ENCODE peak calls at places on chromosomes 4 and X, in eight cellular contexts. H is ovary, F is neural progenitor cell, P is lung, Q is mammary epithelial cell, X is GM23338, C is suprapubic skin, U is HCT116. N is an unnamed sample.

GRCh38 chrX:42686706-42687105 is 91.3 kb downstream of the PPP1R2C start:
- DNase-seq in H (no peak), F (no peak), P (no peak), Q (peak; percentile 57), X (no peak), C (no peak), U (no peak), N (no peak)

GRCh38 chrX:13965531-13965930 is 64.2 kb downstream of the GEMIN8 start:
- DNase-seq in H (no peak), F (no peak), P (no peak), Q (no peak), X (peak; percentile 34), C (no peak), U (no peak), N (no peak)

GRCh38 chr4:44186850-44187246 is 261.8 kb downstream of the KCTD8 start:
- DNase-seq in H (no peak), F (no peak), P (no peak), Q (no peak), X (no peak), C (no peak), U (no peak), N (no peak)

GRCh38 chr4:8762951-8763735 is 108.5 kb downstream of the HMX1 start:
- DNase-seq in H (no peak), F (no peak), P (no peak), Q (no peak), X (no peak), C (peak; percentile 27), U (no peak), N (peak; percentile 34)

GRCh38 chr4:47312170-47312569 is 151.3 kb downstream of the COMMD8 start:
- DNase-seq in H (no peak), F (no peak), P (no peak), Q (no peak), X (no peak), C (no peak), U (no peak), N (no peak)

GRCh38 chr4:38612996-38613395 is 51.0 kb upstream of the KLF3 start:
- DNase-seq in H (no peak), F (no peak), P (no peak), Q (no peak), X (no peak), C (no peak), U (no peak), N (no peak)

GRCh38 chr4:113513376-113513775 is 248.2 kb downstream of the CAMK2D start:
- DNase-seq in H (no peak), F (no peak), P (no peak), Q (no peak), X (no peak), C (no peak), U (no peak), N (no peak)

GRCh38 chrX:150211988-150212387 is 151.1 kb upstream of the MAMLD1 start:
- DNase-seq in H (no peak), F (no peak), P (no peak), Q (peak; percentile 14), X (no peak), C (no peak), U (no peak), N (no peak)

GRCh38 chrX:69236641-69237040 is 71.4 kb upstream of the PJA1 start:
- DNase-seq in H (no peak), F (no peak), P (no peak), Q (peak; percentile 17), X (no peak), C (no peak), U (no peak), N (no peak)

GRCh38 chrX:53682885-53683555 is 3.5 kb downstream of the HUWE1 start:
- DNase-seq in H (no peak), F (peak; percentile 50), P (peak; percentile 32), Q (peak; percentile 56), X (peak; percentile 68), C (peak; percentile 67), U (no peak), N (peak; percentile 75)

GRCh38 chr4:119011607-119011988 is 122.9 kb downstream of the SYNPO2 start:
- DNase-seq in H (no peak), F (no peak), P (no peak), Q (no peak), X (no peak), C (no peak), U (no peak), N (no peak)

GRCh38 chrX:100928660-100929613 is at the start of gene XKRX:
- DNase-seq in H (peak; percentile 43), F (peak; percentile 62), P (peak; percentile 68), Q (peak; percentile 39), X (peak; percentile 82), C (peak; percentile 63), U (peak; percentile 35), N (peak; percentile 91)

GRCh38 chr4:8765084-8765483 is 106.6 kb downstream of the HMX1 start:
- DNase-seq in H (no peak), F (no peak), P (no peak), Q (no peak), X (no peak), C (peak; percentile 48), U (no peak), N (peak; percentile 37)

GRCh38 chr4:179867300-179867878 is 2375.8 kb upstream of the TENM3 start:
- DNase-seq in H (peak; percentile 12), F (peak; percentile 84), P (peak; percentile 34), Q (peak; percentile 20), X (peak; percentile 91), C (no peak), U (peak; percentile 80), N (peak; percentile 95)

GRCh38 chr4:101346562-101347266 is 612 bp downstream of the PPP3CA start:
- DNase-seq in H (peak; percentile 73), F (peak; percentile 80), P (peak; percentile 60), Q (peak; percentile 65), X (peak; percentile 74), C (peak; percentile 89), U (no peak), N (peak; percentile 86)

GRCh38 chr4:112370466-112370865 is 73.3 kb downstream of the ALPK1 start:
- DNase-seq in H (no peak), F (no peak), P (no peak), Q (peak; percentile 44), X (no peak), C (no peak), U (no peak), N (no peak)

GRCh38 chr4:646460-646859 is 21.1 kb downstream of the PDE6B start:
- DNase-seq in H (no peak), F (no peak), P (no peak), Q (no peak), X (no peak), C (no peak), U (no peak), N (no peak)

GRCh38 chr4:147589586-147589985 is 27.6 kb upstream of the TMEM184C start:
- DNase-seq in H (peak; percentile 24), F (no peak), P (no peak), Q (no peak), X (no peak), C (no peak), U (no peak), N (no peak)

GRCh38 chr4:55312491-55313101 is 33.4 kb upstream of the SRD5A3 start:
- DNase-seq in H (no peak), F (peak; percentile 52), P (peak; percentile 49), Q (peak; percentile 25), X (peak; percentile 80), C (peak; percentile 68), U (peak; percentile 46), N (peak; percentile 63)
- TF ChIP-seq CTCF in H (no peak), F (peak; percentile 65), P (peak; percentile 11), Q (peak; percentile 71), X (peak; percentile 70), C (no peak), U (peak; percentile 83), N (peak; percentile 82)

GRCh38 chr4:10108391-10108790 is 8.2 kb downstream of the WDR1 start:
- DNase-seq in H (no peak), F (no peak), P (no peak), Q (no peak), X (no peak), C (no peak), U (no peak), N (no peak)

GRCh38 chr4:10111067-10111801 is 5.4 kb downstream of the WDR1 start:
- DNase-seq in H (no peak), F (no peak), P (no peak), Q (no peak), X (peak; percentile 41), C (no peak), U (no peak), N (peak; percentile 59)

GRCh38 chr4:10112658-10113284 is 3.8 kb downstream of the WDR1 start:
- DNase-seq in H (no peak), F (no peak), P (no peak), Q (no peak), X (no peak), C (no peak), U (no peak), N (no peak)

GRCh38 chr4:10108818-10109783 is 7.5 kb downstream of the WDR1 start:
- DNase-seq in H (peak; percentile 19), F (no peak), P (no peak), Q (peak; percentile 96), X (no peak), C (no peak), U (no peak), N (no peak)

GRCh38 chr4:10109995-10110670 is 6.5 kb downstream of the WDR1 start:
- DNase-seq in H (peak; percentile 21), F (no peak), P (no peak), Q (no peak), X (peak; percentile 8), C (no peak), U (no peak), N (no peak)
- H3K36me3 ChIP-seq in H (no peaks in the 10 kb centered on the region), F (no peaks in the 10 kb centered on the region), P (peaks cover 10% of the 10 kb centered on the region), Q (peaks cover 55% of the 10 kb centered on the region), X (peaks cover 38% of the 10 kb centered on the region), C (peaks cover 59% of the 10 kb centered on the region), U (peaks cover 58% of the 10 kb centered on the region), N (peaks cover 94% of the 10 kb centered on the region)

DNA sequence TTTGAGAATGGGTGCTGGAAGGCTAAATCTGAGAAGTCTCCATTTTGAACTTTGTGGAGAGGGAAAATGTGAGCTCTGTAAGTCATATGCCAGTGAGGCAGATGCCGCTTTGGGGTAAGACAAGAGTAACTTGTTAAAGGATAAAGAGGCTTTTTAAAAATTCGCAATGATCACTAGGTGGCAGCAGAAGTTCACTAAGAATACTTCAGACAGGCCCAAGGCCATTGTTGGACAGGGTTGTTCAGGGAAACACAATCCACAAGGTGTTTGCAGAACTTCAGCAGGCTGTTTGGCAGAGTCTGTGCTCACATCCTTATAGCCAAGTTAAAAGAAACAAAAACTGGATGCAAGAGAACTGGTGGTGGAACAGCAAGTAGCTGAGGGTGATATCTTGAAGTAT is 13.7 kb upstream of the PIGA start:
- DNase-seq in H (no peak), F (peak; percentile 85), P (no peak), Q (peak; percentile 64), X (peak; percentile 76), C (no peak), U (peak; percentile 39), N (peak; percentile 74)
- TF ChIP-seq CTCF in H (peak; percentile 60), F (peak; percentile 79), P (peak; percentile 20), Q (peak; percentile 57), X (peak; percentile 47), C (peak; percentile 55), U (peak; percentile 41), N (peak; percentile 80)

GRCh38 chr4:139552506-139552905 is 3.5 kb downstream of the SETD7 start:
- DNase-seq in H (no peak), F (no peak), P (no peak), Q (no peak), X (no peak), C (no peak), U (no peak), N (peak; percentile 57)
- H3K36me3 ChIP-seq in H (no peaks in the 10 kb centered on the region), F (no peaks in the 10 kb centered on the region), P (no peaks in the 10 kb centered on the region), Q (no peaks in the 10 kb centered on the region), X (no peaks in the 10 kb centered on the region), C (no peaks in the 10 kb centered on the region), U (no peaks in the 10 kb centered on the region), N (no peaks in the 10 kb centered on the region)

GRCh38 chr4:116668190-116668589 is 417.2 kb downstream of the TRAM1L1 start:
- DNase-seq in H (no peak), F (peak; percentile 16), P (no peak), Q (no peak), X (peak; percentile 51), C (no peak), U (no peak), N (peak; percentile 57)
- TF ChIP-seq CTCF in H (no peak), F (peak; percentile 48), P (no peak), Q (peak; percentile 36), X (peak; percentile 72), C (no peak), U (peak; percentile 43), N (peak; percentile 75)